ENCODE peak calls at places on chromosomes 1 and 21, in six cellular contexts. K is A549, U is heart right ventricle, R is lower lobe of right lung, Q is A673, P is HCT116. X is an unnamed sample.

GRCh38 chr21:16587141-16587570 is 857.4 kb downstream of the USP25 start:
- DNase-seq in U (peak; percentile 50), Q (peak; percentile 7), R (peak; percentile 46), K (peak; percentile 29), P (no peak), X (no peak)

GRCh38 chr1:53552981-53553733 is 94.0 kb downstream of the DMRTB1 start:
- DNase-seq in K (no peak), P (no peak), Q (no peak), R (peak; percentile 18), U (no peak), X (peak; percentile 12)

GRCh38 chr1:43270421-43271095 is 775 bp downstream of the TMEM125 start:
- DNase-seq in P (peak; percentile 65), U (no peak), K (no peak), R (peak; percentile 93), Q (peak; percentile 22), X (peak; percentile 90)

GRCh38 chr1:27787895-27788294 is 14.9 kb downstream of the STX12 start:
- DNase-seq in R (no peak), K (no peak), Q (peak; percentile 34), U (no peak), P (no peak), X (no peak)

GRCh38 chr1:33342041-33342723 is 21.3 kb upstream of the A3GALT2 start:
- DNase-seq in U (peak; percentile 69), P (no peak), K (peak; percentile 56), R (no peak), Q (peak; percentile 94), X (no peak)

GRCh38 chr1:41882068-41882477 is 36.6 kb downstream of the HIVEP3 start:
- DNase-seq in Q (no peak), P (no peak), U (no peak), R (no peak), K (no peak), X (no peak)

GRCh38 chr1:93995837-93996526 is 86.8 kb upstream of the GCLM start:
- DNase-seq in U (no peak), R (no peak), K (no peak), P (no peak), Q (peak; percentile 44), X (no peak)

GRCh38 chr1:47558601-47559593 is 121.1 kb downstream of the FOXD2 start:
- DNase-seq in P (no peak), U (no peak), K (peak; percentile 21), Q (no peak), R (peak; percentile 57), X (peak; percentile 60)

GRCh38 chr1:211330282-211330936 is 3.8 kb downstream of the TRAF5 start:
- DNase-seq in K (no peak), R (no peak), P (no peak), U (no peak), Q (no peak), X (no peak)
- H3K4me3 ChIP-seq in K (no peak overlapping the region), R (no peak overlapping the region), P (no peak overlapping the region), U (no peak overlapping the region), Q (no peak overlapping the region), X (no peak overlapping the region)

DNA sequence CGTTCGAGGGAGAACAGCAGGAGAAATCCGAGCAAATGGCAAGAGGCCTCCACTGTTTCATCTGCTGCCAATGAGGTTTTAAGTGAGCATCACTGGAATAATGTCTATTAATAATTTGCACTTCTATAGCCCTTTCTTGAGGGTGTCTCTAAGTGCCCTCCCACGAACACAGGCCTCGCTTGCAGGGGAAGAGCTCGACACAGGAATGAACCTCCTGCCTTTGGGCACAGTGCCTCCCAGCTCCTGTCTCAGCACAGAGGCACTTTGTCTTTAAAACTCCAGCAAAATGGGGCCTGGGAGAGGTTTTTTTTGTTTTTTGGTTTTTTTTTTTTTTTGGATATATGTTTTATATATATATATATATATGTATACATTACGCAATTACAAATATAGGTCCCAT is 56.6 kb downstream of the OLIG1 start:
- DNase-seq in Q (no peak), R (no peak), K (no peak), P (no peak), U (no peak), X (no peak)
- H3K27ac ChIP-seq in Q (no peak overlapping the region), R (no peak overlapping the region), K (no peak overlapping the region), P (no peak overlapping the region), U (no peak overlapping the region), X (no peak overlapping the region)

GRCh38 chr1:75053207-75053606 is 81.0 kb upstream of the LHX8 start:
- DNase-seq in K (no peak), R (no peak), U (no peak), Q (no peak), P (peak; percentile 2), X (no peak)
- TF ChIP-seq CTCF in K (peak; percentile 36), R (no peak), U (no peak), Q (peak; percentile 12), P (peak; percentile 20), X (no peak)

DNA sequence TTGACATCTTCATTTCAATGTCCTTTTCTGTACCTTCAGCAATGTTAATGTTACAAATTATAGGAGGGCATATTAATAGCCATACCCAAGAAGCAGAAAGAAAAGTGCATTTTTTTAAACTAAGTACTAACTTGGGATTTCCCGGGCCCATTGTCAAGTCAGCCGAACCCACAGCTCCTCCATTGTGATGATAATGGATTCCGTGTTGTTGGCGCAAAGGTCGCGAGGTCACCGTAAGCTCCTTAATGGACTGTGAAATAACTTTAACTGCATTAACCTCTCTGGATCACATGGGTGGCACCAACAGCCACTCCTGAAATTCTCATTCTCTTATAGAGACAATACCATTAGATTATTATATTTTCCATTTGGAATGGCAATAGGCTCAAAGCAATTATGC is 250.6 kb upstream of the RRP15 start:
- DNase-seq in Q (no peak), U (no peak), P (no peak), R (no peak), K (no peak), X (no peak)
- H3K4me3 ChIP-seq in Q (no peak overlapping the region), U (no peak overlapping the region), P (no peak overlapping the region), R (no peak overlapping the region), K (no peak overlapping the region), X (no peak overlapping the region)

GRCh38 chr1:229368347-229368746 is 25.5 kb upstream of the CCSAP start:
- DNase-seq in R (no peak), P (no peak), Q (no peak), K (no peak), U (no peak), X (no peak)
- H3K27ac ChIP-seq in R (no peak overlapping the region), P (no peak overlapping the region), Q (no peak overlapping the region), K (no peak overlapping the region), U (no peak overlapping the region), X (no peak overlapping the region)

DNA sequence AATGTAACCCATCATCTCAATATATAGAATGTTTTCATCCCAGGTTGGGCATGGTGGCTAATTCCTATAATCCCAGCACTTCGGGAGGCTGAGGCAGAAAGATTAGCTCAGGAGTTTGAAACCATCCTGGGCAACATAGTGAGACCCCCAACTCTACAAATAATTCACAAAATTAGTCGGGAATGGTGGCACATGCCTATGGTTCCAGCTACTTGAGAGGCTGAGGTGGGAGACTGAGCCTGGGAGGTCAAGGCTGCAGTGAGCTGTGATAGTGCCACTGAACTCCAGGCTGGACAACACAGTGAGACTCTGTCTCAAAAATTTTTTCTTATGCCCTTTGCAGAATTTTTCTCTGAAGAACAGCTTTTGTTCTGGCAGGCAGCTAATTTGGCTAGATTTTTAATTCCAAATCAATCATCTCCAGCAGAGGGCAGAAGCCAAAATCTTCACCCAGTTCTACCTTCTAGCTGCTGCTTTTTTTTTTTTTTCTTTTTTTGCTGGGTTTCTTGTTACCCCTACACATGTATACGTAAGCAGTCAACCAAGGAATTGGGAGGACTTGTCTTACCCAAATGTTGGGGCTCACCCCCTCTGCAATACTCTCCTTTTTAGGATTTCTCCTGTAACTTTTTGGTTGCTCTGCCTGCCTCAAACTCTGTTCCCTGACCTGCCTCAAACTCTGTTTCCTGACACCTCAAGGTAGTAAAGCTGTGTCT is 2.7 kb upstream of the RAD54L start:
- DNase-seq in R (no peak), Q (peak; percentile 68), K (peak; percentile 47), P (no peak), U (no peak), X (no peak)
- TF ChIP-seq CTCF in R (peak; percentile 30), Q (peak; percentile 66), K (peak; percentile 37), P (peak; percentile 42), U (no peak), X (no peak)